ENCODE peak calls at places on chromosome 13, in nine cellular contexts. E is esophagus squamous epithelium; Z is GM23248; K is psoas muscle; U is naive thymus-derived CD4-positive, alpha-beta T cell; N is IMR-90; T is ovary; D is AG04450; L is dorsolateral prefrontal cortex. W is an unnamed sample.

GRCh38 chr13:36549771-36550170 is 117.5 kb downstream of the CCNA1 start:
- DNase-seq in D (no peak), N (no peak), Z (no peak), E (no peak), T (no peak), K (no peak), L (no peak), U (no peak), W (no peak)

GRCh38 chr13:99740261-99740979 is 231.1 kb downstream of the ZIC5 start:
- DNase-seq in D (no peak), Z (peak), L (no peak), T (no peak), E (no peak), N (no peak), U (no peak), K (no peak), W (peak)

GRCh38 chr13:44523176-44524017 is 52.7 kb downstream of the TSC22D1 start:
- DNase-seq in N (peak), Z (peak), T (no peak), L (no peak), K (no peak), U (no peak), D (peak), E (no peak), W (no peak)

GRCh38 chr13:114286808-114287207 is 5.4 kb downstream of the UPF3A start:
- DNase-seq in T (no peak), U (no peak), D (no peak), K (no peak), E (no peak), N (peak), L (no peak), Z (peak), W (no peak)

GRCh38 chr13:106986033-106986484 is 418.1 kb upstream of the ARGLU1 start:
- DNase-seq in D (no peak), N (peak), L (no peak), K (no peak), E (no peak), Z (peak), T (no peak), U (no peak), W (no peak)

GRCh38 chr13:96650301-96650886 is 343.9 kb downstream of the OXGR1 start:
- DNase-seq in L (no peak), D (no peak), N (no peak), Z (peak), E (no peak), U (no peak), K (no peak), T (no peak), W (no peak)

GRCh38 chr13:108915095-108915633 is 285.8 kb downstream of the MYO16 start:
- DNase-seq in T (no peak), D (peak), K (no peak), N (peak), L (no peak), E (no peak), U (no peak), Z (peak), W (no peak)

GRCh38 chr13:20943519-20944012 is 41.0 kb upstream of the XPO4 start:
- DNase-seq in Z (peak), E (peak), K (peak), L (peak), T (peak), U (peak), D (peak), N (peak), W (peak)

GRCh38 chr13:66037096-66037495 is 1193.0 kb downstream of the PCDH9 start:
- DNase-seq in U (no peak), E (no peak), L (no peak), D (no peak), T (no peak), Z (no peak), N (no peak), K (no peak), W (no peak)

GRCh38 chr13:77919351-77920294 is 992 bp upstream of the EDNRB start:
- DNase-seq in D (no peak), U (no peak), E (no peak), L (peak), Z (peak), K (peak), N (peak), T (no peak), W (peak)

GRCh38 chr13:67281476-67281875 is 51.3 kb upstream of the PCDH9 start:
- DNase-seq in E (no peak), U (no peak), Z (no peak), K (no peak), L (no peak), N (no peak), D (no peak), T (no peak), W (no peak)

GRCh38 chr13:67277581-67277980 is 47.4 kb upstream of the PCDH9 start:
- DNase-seq in D (no peak), K (no peak), N (no peak), E (no peak), Z (no peak), T (no peak), L (no peak), U (no peak), W (no peak)

GRCh38 chr13:67273001-67273400 is 42.9 kb upstream of the PCDH9 start:
- DNase-seq in Z (peak), N (peak), U (no peak), L (no peak), E (no peak), K (no peak), T (no peak), D (no peak), W (no peak)

GRCh38 chr13:67275351-67275989 is 45.3 kb upstream of the PCDH9 start:
- DNase-seq in Z (no peak), T (no peak), L (no peak), N (no peak), E (no peak), K (no peak), U (no peak), D (no peak), W (no peak)

GRCh38 chr13:67278230-67278629 is 48.1 kb upstream of the PCDH9 start:
- DNase-seq in L (no peak), D (peak), E (no peak), K (no peak), N (peak), U (no peak), T (no peak), Z (peak), W (no peak)
- H3K27ac ChIP-seq in L (no peak), D (no peak), E (no peak), K (no peak), N (no peak), U (no peak), T (no peak), Z (no peak), W (no peak)

DNA sequence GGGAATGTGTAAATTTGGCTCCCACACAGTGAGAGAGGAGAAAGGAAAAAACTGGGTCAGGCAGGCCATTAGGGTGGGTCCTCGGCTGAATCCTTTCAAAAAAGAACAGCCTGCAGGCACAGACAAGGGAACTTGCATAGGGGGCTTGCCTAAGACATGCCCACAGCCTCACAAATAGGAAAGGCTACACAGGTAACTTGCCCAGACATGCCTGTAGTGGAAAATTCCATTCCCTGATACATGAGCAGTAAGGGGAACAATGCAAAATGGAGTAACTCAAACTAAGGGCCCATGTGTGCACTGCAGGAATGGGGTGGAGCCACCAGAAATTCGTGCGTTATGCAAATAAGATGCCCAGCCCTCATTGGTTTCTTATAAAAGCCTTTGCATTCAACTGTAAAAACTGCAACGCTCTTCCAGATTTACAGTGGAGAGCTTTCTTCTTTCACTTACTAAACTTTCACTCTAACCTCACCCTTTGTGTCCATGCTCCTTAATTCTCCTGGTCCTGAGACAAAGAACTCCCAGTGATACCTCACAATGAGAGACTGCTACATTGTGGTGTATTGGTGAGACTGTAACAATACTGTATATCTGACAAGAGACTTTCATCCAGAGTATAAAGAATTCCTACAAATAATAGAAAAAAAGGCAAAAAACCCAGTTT is 59.5 kb upstream of the SLITRK1 start:
- DNase-seq in N (no peak), E (no peak), L (no peak), Z (no peak), K (no peak), D (no peak), T (no peak), U (no peak), W (no peak)
- H3K27ac ChIP-seq in N (no peak), E (no peak), L (no peak), Z (no peak), K (no peak), D (no peak), T (no peak), U (no peak), W (no peak)

GRCh38 chr13:89857502-89857901 is 1490.0 kb upstream of the MIR17HG start:
- DNase-seq in K (no peak), U (no peak), T (no peak), N (no peak), E (no peak), L (no peak), Z (no peak), D (no peak), W (no peak)

GRCh38 chr13:89865331-89865833 is 1482.1 kb upstream of the MIR17HG start:
- DNase-seq in N (no peak), E (no peak), Z (no peak), K (no peak), U (no peak), L (no peak), T (no peak), D (no peak), W (no peak)

GRCh38 chr13:89862691-89863036 is 1484.8 kb upstream of the MIR17HG start:
- DNase-seq in U (no peak), Z (no peak), D (no peak), T (no peak), K (no peak), L (no peak), E (no peak), N (no peak), W (no peak)

GRCh38 chr13:89856512-89856911 is 1491.0 kb upstream of the MIR17HG start:
- DNase-seq in D (no peak), L (no peak), T (no peak), Z (no peak), E (no peak), U (no peak), N (no peak), K (no peak), W (no peak)

DNA sequence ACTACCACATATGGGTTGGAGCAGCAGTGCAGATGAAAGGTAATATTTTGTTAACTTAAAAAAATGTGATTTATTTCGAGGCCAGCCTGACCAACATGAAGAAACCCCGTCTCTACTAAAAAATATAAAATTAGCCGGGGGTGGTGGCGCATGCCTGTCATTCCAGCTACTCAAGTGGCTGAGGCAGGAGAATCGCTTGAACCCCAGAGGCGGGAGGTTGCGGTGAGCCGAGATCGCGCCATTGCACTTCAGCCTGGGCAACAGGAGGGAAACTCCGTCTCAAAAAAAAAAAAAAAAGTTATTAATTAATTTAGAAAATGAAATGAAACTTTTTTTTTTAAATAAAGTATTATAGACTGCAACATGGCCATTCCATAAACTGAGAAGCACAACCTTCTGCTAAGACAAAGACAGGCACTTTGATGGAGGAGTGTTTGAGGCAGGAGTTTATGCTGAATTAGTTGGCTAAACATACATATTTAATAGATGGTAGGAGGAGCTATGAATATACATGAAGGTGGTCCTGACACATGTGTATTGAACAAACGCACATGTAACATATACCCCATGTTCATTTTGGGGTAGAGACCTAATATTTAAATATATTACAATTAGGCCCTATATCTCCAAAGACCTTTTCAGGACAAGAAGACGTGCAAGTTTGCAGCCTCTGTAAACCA is 1485.3 kb upstream of the MIR17HG start:
- DNase-seq in T (no peak), K (no peak), E (no peak), L (no peak), Z (no peak), N (no peak), D (no peak), U (no peak), W (no peak)
- H3K27ac ChIP-seq in T (no peak), K (no peak), E (no peak), L (no peak), Z (no peak), N (no peak), D (no peak), U (no peak), W (no peak)

DNA sequence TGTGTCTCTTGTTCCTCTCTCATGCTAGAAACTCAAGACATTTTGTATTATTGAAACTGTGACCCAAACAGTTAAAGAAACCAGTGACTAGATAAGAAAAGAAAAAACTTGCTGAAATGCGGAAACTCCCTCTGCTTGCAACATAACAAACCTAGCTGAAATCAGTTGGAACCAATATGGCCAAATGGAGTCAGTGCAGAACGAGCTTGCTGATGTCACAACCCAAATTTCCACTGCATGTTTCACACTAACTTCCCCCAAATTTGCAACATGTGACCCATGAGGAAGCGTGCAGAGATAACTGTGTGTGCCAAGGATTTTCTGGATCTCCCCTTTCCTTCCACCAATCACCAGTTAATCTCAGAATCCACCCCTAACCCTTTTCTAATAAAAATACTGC is 208.0 kb downstream of the DLEU7 start:
- DNase-seq in E (no peak), Z (peak), K (no peak), T (peak), L (no peak), D (no peak), U (no peak), N (no peak), W (no peak)
- H3K27ac ChIP-seq in E (peak), Z (no peak), K (no peak), T (no peak), L (no peak), D (no peak), U (no peak), N (no peak), W (no peak)

GRCh38 chr13:51269039-51269438 is 46.8 kb downstream of the FAM124A start:
- DNase-seq in Z (peak), N (peak), L (no peak), T (no peak), K (no peak), U (no peak), D (no peak), E (no peak), W (no peak)
- H3K27ac ChIP-seq in Z (no peak), N (peak), L (peak), T (no peak), K (no peak), U (no peak), D (no peak), E (no peak), W (no peak)

GRCh38 chr13:40445557-40445990 is 220.9 kb downstream of the FOXO1 start:
- DNase-seq in K (peak), Z (no peak), T (no peak), E (peak), L (no peak), N (no peak), U (no peak), D (no peak), W (peak)
- H3K27ac ChIP-seq in K (peak), Z (no peak), T (no peak), E (peak), L (no peak), N (no peak), U (no peak), D (no peak), W (no peak)

W was measured in colonic mucosa.